ENCODE peak calls at places on chromosomes 16 and 17, in four cellular contexts. T is tibial nerve, S is right lobe of liver, J is Karpas-422. B is an unnamed sample.

GRCh38 chr16:27429981-27430441 is 28.0 kb downstream of the IL21R start:
- DNase-seq in T (no peak), S (no peak), J (no peak), B (no peak)

GRCh38 chr17:61597606-61598005 is 6.6 kb upstream of the NACA2 start:
- DNase-seq in T (no peak), S (no peak), J (no peak), B (no peak)

GRCh38 chr16:73996624-73997339 is 299.8 kb upstream of the PSMD7 start:
- DNase-seq in T (no peak), S (no peak), J (no peak), B (no peak)

GRCh38 chr16:720990-721764 is at the start of gene ANTKMT:
- DNase-seq in T (peak; percentile 36), S (peak; percentile 85), J (peak; percentile 97), B (peak; percentile 74)

GRCh38 chr17:40472733-40473452 is 28.5 kb downstream of the TNS4 start:
- DNase-seq in T (no peak), S (no peak), J (no peak), B (no peak)

GRCh38 chr16:27202923-27203428 is 350 bp upstream of the KDM8 start:
- DNase-seq in T (no peak), S (no peak), J (no peak), B (no peak)

GRCh38 chr17:76726231-76726765 is at the start of gene JMJD6:
- DNase-seq in T (peak; percentile 92), S (peak; percentile 97), J (peak; percentile 97), B (peak; percentile 95)

GRCh38 chr17:65953316-65954147 is 238.4 kb downstream of the CEP112 start:
- DNase-seq in T (no peak), S (no peak), J (no peak), B (no peak)

GRCh38 chr17:17877548-17878358 is 41.0 kb upstream of the SREBF1 start:
- DNase-seq in T (peak; percentile 44), S (peak; percentile 66), J (no peak), B (peak; percentile 61)

GRCh38 chr16:2663553-2664521 is 18.5 kb upstream of the KCTD5 start:
- DNase-seq in T (no peak), S (no peak), J (no peak), B (no peak)

GRCh38 chr17:15171433-15172047 is 93.6 kb downstream of the PMP22 start:
- DNase-seq in T (peak; percentile 63), S (peak; percentile 68), J (peak; percentile 78), B (peak; percentile 60)

GRCh38 chr17:64459284-64459747 is 10.4 kb downstream of the MILR1 start:
- DNase-seq in T (no peak), S (no peak), J (no peak), B (no peak)

GRCh38 chr17:73703917-73704316 is 59.7 kb upstream of the SDK2 start:
- DNase-seq in T (no peak), S (no peak), J (no peak), B (no peak)

GRCh38 chr17:48054238-48055185 is 6.4 kb downstream of the NFE2L1 start:
- DNase-seq in T (peak; percentile 58), S (peak; percentile 74), J (no peak), B (peak; percentile 83)

GRCh38 chr16:19698480-19699465 is 19.3 kb downstream of the KNOP1 start:
- DNase-seq in T (peak; percentile 31), S (no peak), J (peak; percentile 27), B (no peak)

GRCh38 chr16:83433201-83433600 is 374.6 kb upstream of the HSBP1 start:
- DNase-seq in T (no peak), S (no peak), J (no peak), B (no peak)

GRCh38 chr17:17439971-17440843 is 36.6 kb upstream of the MED9 start:
- DNase-seq in T (peak; percentile 43), S (peak; percentile 55), J (peak; percentile 88), B (no peak)

GRCh38 chr17:76473541-76473985 is 6.2 kb downstream of the AANAT start:
- DNase-seq in T (no peak), S (no peak), J (no peak), B (no peak)

GRCh38 chr16:3879887-3880564 is 487 bp downstream of the CREBBP start:
- DNase-seq in T (peak; percentile 55), S (peak; percentile 86), J (peak; percentile 87), B (peak; percentile 59)

GRCh38 chr17:21418446-21419298 is 42.5 kb downstream of the KCNJ12 start:
- DNase-seq in T (no peak), S (no peak), J (no peak), B (no peak)

GRCh38 chr17:3843935-3844516 is 2.0 kb downstream of the NCBP3 start:
- DNase-seq in T (no peak), S (peak; percentile 48), J (peak; percentile 81), B (no peak)

GRCh38 chr16:66265106-66265415 is 101.4 kb upstream of the CDH5 start:
- DNase-seq in T (no peak), S (no peak), J (no peak), B (no peak)

GRCh38 chr17:64174686-64175456 is 44.9 kb upstream of the ERN1 start:
- DNase-seq in T (peak; percentile 53), S (no peak), J (no peak), B (no peak)

GRCh38 chr17:17514993-17515920 is 19.1 kb upstream of the RASD1 start:
- DNase-seq in T (peak; percentile 62), S (peak; percentile 5), J (no peak), B (no peak)

GRCh38 chr17:49573510-49574282 is 2.0 kb upstream of the NXPH3 start:
- DNase-seq in T (no peak), S (no peak), J (no peak), B (no peak)

GRCh38 chr16:85002643-85003042 is 8.7 kb downstream of the ZDHHC7 start:
- DNase-seq in T (peak; percentile 41), S (peak; percentile 49), J (no peak), B (no peak)

GRCh38 chr16:85003076-85003475 is 8.3 kb downstream of the ZDHHC7 start:
- DNase-seq in T (no peak), S (no peak), J (no peak), B (no peak)

GRCh38 chr16:85002099-85002541 is 9.2 kb downstream of the ZDHHC7 start:
- DNase-seq in T (no peak), S (peak; percentile 53), J (no peak), B (no peak)

GRCh38 chr16:84999200-84999599 is 12.1 kb downstream of the ZDHHC7 start:
- DNase-seq in T (no peak), S (no peak), J (no peak), B (no peak)

GRCh38 chr16:84999857-85000480 is 11.4 kb downstream of the ZDHHC7 start:
- DNase-seq in T (no peak), S (no peak), J (no peak), B (no peak)
- H3K4me1 ChIP-seq in T (peaks cover 75% of the 10 kb centered on the region), S (no peaks in the 10 kb centered on the region), J (peaks cover 9% of the 10 kb centered on the region), B (peaks cover 13% of the 10 kb centered on the region)

GRCh38 chr16:23950898-23951297 is 115.1 kb downstream of the PRKCB start:
- DNase-seq in T (peak; percentile 19), S (no peak), J (no peak), B (no peak)
- H3K4me1 ChIP-seq in T (peaks cover 17% of the 10 kb centered on the region), S (no peaks in the 10 kb centered on the region), J (no peaks in the 10 kb centered on the region), B (no peaks in the 10 kb centered on the region)

GRCh38 chr17:81488276-81488860 is 24.2 kb downstream of the ACTG1 start:
- DNase-seq in T (no peak), S (no peak), J (no peak), B (no peak)

GRCh38 chr17:81487089-81487486 is 25.5 kb downstream of the ACTG1 start:
- DNase-seq in T (no peak), S (no peak), J (no peak), B (no peak)

GRCh38 chr17:81484195-81484979 is 28.2 kb downstream of the ACTG1 start:
- DNase-seq in T (peak; percentile 80), S (peak; percentile 92), J (peak; percentile 94), B (peak; percentile 78)

GRCh38 chr17:81487487-81488275 is 24.9 kb downstream of the ACTG1 start:
- DNase-seq in T (peak; percentile 64), S (peak; percentile 86), J (no peak), B (no peak)

DNA sequence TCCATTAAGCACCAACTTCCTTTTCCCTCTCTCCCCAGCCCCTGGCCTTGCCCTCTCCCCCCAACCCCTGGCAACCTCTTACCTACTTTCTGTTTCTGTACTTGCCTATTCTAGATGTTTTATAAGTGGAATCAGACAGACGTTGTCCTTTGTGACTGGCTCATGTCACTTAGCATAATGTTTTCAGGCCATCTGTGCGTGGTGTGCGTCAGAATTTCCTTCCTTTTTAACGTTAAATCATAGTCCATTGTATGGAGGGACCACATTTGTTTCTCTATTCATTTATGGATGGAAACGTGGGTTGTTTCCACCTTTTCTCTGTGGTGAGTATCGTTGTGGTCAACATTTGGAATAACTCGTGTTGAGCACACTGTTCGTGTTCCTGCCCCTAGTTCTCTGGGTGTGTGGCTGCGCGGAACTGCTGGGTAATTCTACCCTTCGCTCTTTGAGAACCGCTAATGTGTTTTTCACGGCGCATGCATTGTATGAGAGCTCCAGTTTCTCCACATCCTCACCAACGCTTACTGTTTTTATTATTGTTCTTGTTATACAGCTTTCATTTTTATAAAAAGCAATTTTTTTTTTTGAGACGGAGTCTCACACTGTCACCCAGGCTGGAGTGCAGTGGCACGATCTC is 26.3 kb downstream of the ACTG1 start:
- DNase-seq in T (no peak), S (no peak), J (no peak), B (no peak)
- H3K4me1 ChIP-seq in T (peaks cover 71% of the 10 kb centered on the region), S (no peaks in the 10 kb centered on the region), J (peaks cover 9% of the 10 kb centered on the region), B (peaks cover 4% of the 10 kb centered on the region)

DNA sequence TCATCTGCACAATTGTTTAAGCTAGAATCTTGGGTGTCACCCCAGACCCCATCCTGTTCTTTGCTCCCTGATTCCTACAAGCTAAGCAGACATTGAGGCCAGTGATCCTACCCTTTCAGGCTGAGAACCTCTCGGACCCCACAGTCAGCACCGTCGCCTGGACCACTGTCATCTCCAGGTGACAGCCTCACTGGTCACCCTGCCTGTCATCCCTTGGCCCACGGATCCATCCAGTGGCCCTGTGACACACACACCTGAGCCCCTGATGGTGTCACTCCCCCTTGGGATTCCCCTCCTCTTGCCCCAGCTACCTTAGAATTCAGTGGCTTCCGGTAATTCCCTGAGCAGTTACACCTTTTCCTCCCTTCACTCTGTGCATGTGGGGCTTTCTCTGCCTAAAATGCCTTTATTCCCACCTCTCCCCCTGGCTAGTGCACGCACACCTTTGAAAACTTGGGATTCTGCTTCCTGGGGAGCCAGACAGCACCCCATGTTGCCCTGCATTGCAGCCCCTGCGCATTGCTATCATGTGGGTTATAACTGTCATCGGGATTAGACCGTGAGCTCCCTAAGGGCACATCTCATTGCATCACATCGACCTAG is 3.0 kb downstream of the C16orf86 start:
- DNase-seq in T (no peak), S (no peak), J (no peak), B (peak; percentile 48)
- H3K4me1 ChIP-seq in T (peaks cover 57% of the 10 kb centered on the region), S (peaks cover 12% of the 10 kb centered on the region), J (peaks cover 69% of the 10 kb centered on the region), B (peaks cover 24% of the 10 kb centered on the region)

DNA sequence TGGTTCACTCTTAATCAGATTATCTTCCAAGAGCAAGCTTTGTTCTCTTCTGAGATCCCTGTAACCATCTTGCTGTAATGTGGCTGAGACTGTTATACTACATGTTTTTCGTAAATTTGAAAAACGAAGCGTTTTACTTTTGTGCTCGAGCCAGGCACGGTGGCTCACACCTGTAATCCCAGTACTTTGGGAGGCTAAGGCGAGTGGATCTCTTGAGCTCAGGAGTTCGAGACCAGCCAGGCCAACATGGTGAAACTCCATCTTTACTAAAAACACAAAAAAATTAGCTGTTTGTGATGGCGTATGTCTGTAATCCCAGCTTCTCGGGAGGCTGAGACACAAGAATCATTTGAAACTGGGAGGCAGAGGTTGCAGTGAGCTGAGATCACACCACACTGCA is 7.8 kb downstream of the CUEDC1 start:
- DNase-seq in T (no peak), S (no peak), J (no peak), B (no peak)
- H3K4me1 ChIP-seq in T (peaks cover 97% of the 10 kb centered on the region), S (peaks cover 3% of the 10 kb centered on the region), J (peaks cover 66% of the 10 kb centered on the region), B (peaks cover 15% of the 10 kb centered on the region)

GRCh38 chr17:1083451-1084187 is 86.7 kb downstream of the TIMM22 start:
- DNase-seq in T (no peak), S (no peak), J (no peak), B (no peak)
- H3K4me1 ChIP-seq in T (peaks cover 18% of the 10 kb centered on the region), S (no peaks in the 10 kb centered on the region), J (no peaks in the 10 kb centered on the region), B (peaks cover 4% of the 10 kb centered on the region)

GRCh38 chr16:84706856-84707255 is 7.1 kb downstream of the USP10 start:
- DNase-seq in T (no peak), S (no peak), J (no peak), B (no peak)
- H3K4me1 ChIP-seq in T (peaks cover 55% of the 10 kb centered on the region), S (no peaks in the 10 kb centered on the region), J (peaks cover 50% of the 10 kb centered on the region), B (peaks cover 11% of the 10 kb centered on the region)